ENCODE peak calls at places on chromosomes 3 and 15, in five cellular contexts. F is nephron progenitor cell; U is T-helper 9 cell; J is mammary epithelial cell; Y is activated CD8-positive, alpha-beta memory T cell treated with anti-CD3 and anti-CD28 coated beads for 4 hours. X is an unnamed sample.

GRCh38 chr3:186413615-186414415 is 51.8 kb upstream of the DGKG start:
- DNase-seq in F (peak), U (no peak), J (peak), Y (no peak), X (peak)

GRCh38 chr3:193974147-193974546 is 161.8 kb upstream of the HES1 start:
- DNase-seq in F (no peak), U (no peak), J (peak), Y (no peak), X (no peak)

GRCh38 chr3:127426444-127427168 is 138.8 kb upstream of the PRR20G start:
- DNase-seq in F (no peak), U (no peak), J (no peak), Y (no peak), X (no peak)

GRCh38 chr15:62389887-62390792 is 225.1 kb upstream of the C2CD4B start:
- DNase-seq in F (peak), U (peak), J (peak), Y (peak), X (peak)

GRCh38 chr3:150252462-150252861 is 155.6 kb upstream of the TSC22D2 start:
- DNase-seq in F (no peak), U (no peak), J (no peak), Y (no peak), X (no peak)

GRCh38 chr3:127690823-127691452 is 18.2 kb downstream of the ABTB1 start:
- DNase-seq in F (peak), U (no peak), J (peak), Y (no peak), X (peak)

GRCh38 chr15:60652870-60653269 is 173.9 kb upstream of the ICE2 start:
- DNase-seq in F (no peak), U (no peak), J (no peak), Y (no peak), X (no peak)

GRCh38 chr3:127459891-127460290 is 130.6 kb downstream of the TPRA1 start:
- DNase-seq in F (no peak), U (no peak), J (no peak), Y (no peak), X (no peak)

GRCh38 chr3:153574445-153574844 is 412.4 kb downstream of the RAP2B start:
- DNase-seq in F (no peak), U (no peak), J (no peak), Y (no peak), X (no peak)

GRCh38 chr3:39413691-39414420 is 7.3 kb downstream of the RPSA start:
- DNase-seq in F (no peak), U (no peak), J (no peak), Y (no peak), X (no peak)

GRCh38 chr3:130258532-130258952 is 86.9 kb upstream of the COL6A5 start:
- DNase-seq in F (no peak), U (no peak), J (peak), Y (no peak), X (peak)

GRCh38 chr3:46584598-46585467 is 18.7 kb upstream of the LRRC2 start:
- DNase-seq in F (no peak), U (no peak), J (no peak), Y (no peak), X (no peak)

GRCh38 chr15:44087578-44088190 is 107.4 kb downstream of the FRMD5 start:
- DNase-seq in F (no peak), U (no peak), J (peak), Y (no peak), X (peak)

GRCh38 chr3:46692566-46692983 is 904 bp downstream of the ALS2CL start:
- DNase-seq in F (no peak), U (no peak), J (peak), Y (no peak), X (peak)

GRCh38 chr15:57355259-57355658 is 21.0 kb upstream of the CGNL1 start:
- DNase-seq in F (no peak), U (no peak), J (no peak), Y (no peak), X (no peak)

GRCh38 chr3:194255252-194256039 is 95.7 kb downstream of the CPN2 start:
- DNase-seq in F (peak), U (no peak), J (no peak), Y (peak), X (no peak)

GRCh38 chr3:22606938-22607337 is 596.2 kb upstream of the UBE2E2 start:
- DNase-seq in F (no peak), U (no peak), J (peak), Y (no peak), X (peak)

GRCh38 chr3:48918388-48919214 is at the start of gene ARIH2:
- DNase-seq in F (peak), U (peak), J (peak), Y (peak), X (peak)

GRCh38 chr3:153026026-153026425 is 136.0 kb upstream of the RAP2B start:
- DNase-seq in F (no peak), U (no peak), J (peak), Y (no peak), X (peak)

GRCh38 chr3:112111785-112112402 is 21.2 kb downstream of the GCSAM start:
- DNase-seq in F (peak), U (peak), J (peak), Y (peak), X (peak)

GRCh38 chr3:123286308-123287023 is 84.7 kb downstream of the SEC22A start:
- DNase-seq in F (peak), U (no peak), J (peak), Y (no peak), X (peak)

GRCh38 chr3:58183891-58184290 is 26.9 kb downstream of the DNASE1L3 start:
- DNase-seq in F (no peak), U (no peak), J (no peak), Y (no peak), X (no peak)

GRCh38 chr3:70999730-71000129 is 583.8 kb downstream of the FOXP1 start:
- DNase-seq in F (no peak), U (no peak), J (peak), Y (no peak), X (peak)

GRCh38 chr3:100761211-100761921 is 52.1 kb downstream of the TFG start:
- DNase-seq in F (no peak), U (no peak), J (no peak), Y (no peak), X (peak)

GRCh38 chr15:94494732-94495131 is 263.4 kb downstream of the MCTP2 start:
- DNase-seq in F (no peak), U (no peak), J (peak), Y (no peak), X (peak)

GRCh38 chr3:148466143-148466542 is 231.6 kb upstream of the AGTR1 start:
- DNase-seq in F (no peak), U (no peak), J (no peak), Y (no peak), X (no peak)

GRCh38 chr3:14253022-14253761 is 74.6 kb downstream of the LSM3 start:
- DNase-seq in F (no peak), U (no peak), J (peak), Y (no peak), X (peak)

GRCh38 chr15:32053717-32054116 is 23.4 kb downstream of the CHRNA7 start:
- DNase-seq in F (no peak), U (no peak), J (no peak), Y (no peak), X (no peak)

GRCh38 chr3:94429517-94429916 is 366.7 kb downstream of the NSUN3 start:
- DNase-seq in F (no peak), U (no peak), J (peak), Y (no peak), X (peak)

GRCh38 chr15:57165992-57166391 is 210.3 kb upstream of the CGNL1 start:
- DNase-seq in F (no peak), U (no peak), J (peak), Y (no peak), X (peak)